ENCODE peak calls at places on chromosomes 7 and 10, in seven cellular contexts. Y is HFF-Myc; D is breast epithelium; O is ascending aorta; V is heart left ventricle; Z is CD8-positive, alpha-beta T cell; R is fibroblast of lung. Q is an unnamed sample.

GRCh38 chr7:101170617-101171441 is 5.5 kb upstream of the VGF start:
- DNase-seq in Y (no peak), D (no peak), O (no peak), V (no peak), Z (peak), R (no peak), Q (no peak)

GRCh38 chr7:133434246-133434865 is 181.5 kb downstream of the EXOC4 start:
- DNase-seq in Y (no peak), D (no peak), O (no peak), V (no peak), Z (no peak), R (peak), Q (peak)

GRCh38 chr10:97580421-97581367 is 3.5 kb upstream of the HOGA1 start:
- DNase-seq in Y (no peak), D (no peak), O (no peak), V (no peak), Z (no peak), R (no peak), Q (no peak)

GRCh38 chr10:66882271-66882670 is 43.6 kb upstream of the LRRTM3 start:
- DNase-seq in Y (no peak), D (no peak), O (no peak), V (no peak), Z (no peak), R (no peak), Q (no peak)

GRCh38 chr10:2897619-2898508 is 169.5 kb upstream of the PFKP start:
- DNase-seq in Y (no peak), D (no peak), O (no peak), V (no peak), Z (no peak), R (peak), Q (peak)

GRCh38 chr7:51901489-51901840 is 584.9 kb upstream of the COBL start:
- DNase-seq in Y (no peak), D (no peak), O (no peak), V (no peak), Z (no peak), R (no peak), Q (no peak)

GRCh38 chr10:117537436-117537903 is 5.1 kb upstream of the EMX2 start:
- DNase-seq in Y (no peak), D (no peak), O (no peak), V (no peak), Z (no peak), R (no peak), Q (no peak)

GRCh38 chr7:49718755-49719154 is 54.7 kb upstream of the VWC2 start:
- DNase-seq in Y (no peak), D (no peak), O (no peak), V (no peak), Z (no peak), R (no peak), Q (no peak)

GRCh38 chr7:99579956-99580777 is 17.9 kb upstream of the TMEM225B start:
- DNase-seq in Y (no peak), D (no peak), O (no peak), V (peak), Z (peak), R (peak), Q (peak)

GRCh38 chr7:99267530-99268360 is 4.9 kb upstream of the MYH16 start:
- DNase-seq in Y (peak), D (peak), O (peak), V (no peak), Z (no peak), R (peak), Q (peak)

GRCh38 chr7:50864694-50865093 is 82.0 kb upstream of the GRB10 start:
- DNase-seq in Y (no peak), D (no peak), O (no peak), V (no peak), Z (no peak), R (no peak), Q (no peak)

GRCh38 chr7:85630904-85631582 is 444.2 kb upstream of the SEMA3D start:
- DNase-seq in Y (no peak), D (no peak), O (no peak), V (no peak), Z (no peak), R (peak), Q (peak)

GRCh38 chr7:74284781-74285259 is 4.4 kb upstream of the CLIP2 start:
- DNase-seq in Y (no peak), D (no peak), O (no peak), V (no peak), Z (no peak), R (no peak), Q (no peak)

GRCh38 chr10:30510184-30510931 is 76.4 kb downstream of the MAP3K8 start:
- DNase-seq in Y (no peak), D (no peak), O (no peak), V (no peak), Z (no peak), R (peak), Q (peak)

GRCh38 chr10:109956454-109957091 is 33.3 kb upstream of the XPNPEP1 start:
- DNase-seq in Y (no peak), D (no peak), O (no peak), V (no peak), Z (no peak), R (peak), Q (peak)

GRCh38 chr10:121216721-121217181 is 365.6 kb downstream of the WDR11 start:
- DNase-seq in Y (no peak), D (no peak), O (no peak), V (no peak), Z (no peak), R (no peak), Q (no peak)

GRCh38 chr7:79971058-79971457 is 163.6 kb upstream of the GNAI1 start:
- DNase-seq in Y (no peak), D (no peak), O (no peak), V (no peak), Z (no peak), R (no peak), Q (no peak)

GRCh38 chr10:80275756-80276155 is 13.7 kb downstream of the MAT1A start:
- DNase-seq in Y (no peak), D (no peak), O (no peak), V (no peak), Z (no peak), R (no peak), Q (no peak)

GRCh38 chr7:155173905-155174304 is 103.8 kb downstream of the HTR5A start:
- DNase-seq in Y (no peak), D (no peak), O (no peak), V (no peak), Z (no peak), R (no peak), Q (no peak)

GRCh38 chr10:101768791-101769170 is 7.1 kb downstream of the FGF8 start:
- DNase-seq in Y (no peak), D (no peak), O (no peak), V (no peak), Z (no peak), R (no peak), Q (no peak)

GRCh38 chr10:77909755-77910375 is 16.7 kb downstream of the DLG5 start:
- DNase-seq in Y (no peak), D (no peak), O (no peak), V (no peak), Z (no peak), R (peak), Q (peak)

GRCh38 chr10:25575343-25575742 is 358.7 kb upstream of the MYO3A start:
- DNase-seq in Y (no peak), D (no peak), O (no peak), V (no peak), Z (no peak), R (no peak), Q (no peak)

GRCh38 chr10:88763441-88763840 is 3.6 kb downstream of the LIPN start:
- DNase-seq in Y (no peak), D (no peak), O (no peak), V (no peak), Z (no peak), R (no peak), Q (peak)

GRCh38 chr7:94314526-94314925 is 80.2 kb upstream of the COL1A2 start:
- DNase-seq in Y (no peak), D (no peak), O (no peak), V (no peak), Z (no peak), R (no peak), Q (no peak)

GRCh38 chr10:57972783-57973182 is 294.9 kb downstream of the IPMK start:
- DNase-seq in Y (peak), D (no peak), O (no peak), V (no peak), Z (no peak), R (no peak), Q (no peak)

GRCh38 chr10:63161592-63161991 is 28.5 kb downstream of the NRBF2 start:
- DNase-seq in Y (no peak), D (no peak), O (no peak), V (no peak), Z (no peak), R (no peak), Q (no peak)

GRCh38 chr7:77525231-77525630 is 11.9 kb upstream of the PTPN12 start:
- DNase-seq in Y (no peak), D (no peak), O (no peak), V (no peak), Z (no peak), R (peak), Q (no peak)

GRCh38 chr7:88111842-88112385 is 107.9 kb downstream of the SRI start:
- DNase-seq in Y (no peak), D (no peak), O (no peak), V (no peak), Z (no peak), R (no peak), Q (no peak)

GRCh38 chr10:990808-991207 is 2.6 kb downstream of the GTPBP4 start:
- DNase-seq in Y (no peak), D (no peak), O (no peak), V (no peak), Z (no peak), R (no peak), Q (no peak)
- H3K4me3 ChIP-seq in Y (peak), D (no peak), O (no peak), V (no peak), Z (no peak), R (no peak), Q (no peak)

GRCh38 chr10:23516530-23516929 is 77.7 kb downstream of the OTUD1 start:
- DNase-seq in Y (no peak), D (no peak), O (no peak), V (no peak), Z (no peak), R (peak), Q (peak)
- TF ChIP-seq CTCF in Y (peak), D (no peak), O (no peak), V (no peak), Z (peak), R (peak), Q (peak)

GRCh38 chr7:150631084-150631824 is 931 bp downstream of the GIMAP6 start:
- DNase-seq in Y (no peak), D (no peak), O (no peak), V (peak), Z (peak), R (no peak), Q (no peak)
- H3K4me3 ChIP-seq in Y (no peak), D (peak), O (peak), V (peak), Z (peak), R (no peak), Q (no peak)

DNA sequence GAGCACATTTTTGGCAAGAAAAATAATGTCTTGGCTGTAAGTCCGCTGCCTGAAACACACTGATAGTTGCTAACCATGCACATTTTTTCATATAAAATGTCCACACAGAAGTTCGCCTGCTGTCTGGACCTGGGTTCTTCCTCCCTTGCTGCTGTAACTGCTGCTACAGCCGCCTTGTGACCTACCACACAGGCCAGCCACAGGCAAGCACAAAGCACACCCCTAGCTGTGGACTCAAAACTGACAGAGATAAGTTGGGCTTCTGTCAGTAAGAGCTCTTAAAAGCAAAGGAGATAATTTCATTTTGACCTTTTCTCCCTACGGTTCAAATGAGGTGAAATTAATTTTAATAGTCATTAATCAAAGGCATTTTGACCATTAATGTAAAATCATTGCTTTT is 354.7 kb downstream of the OTUD1 start:
- DNase-seq in Y (no peak), D (no peak), O (no peak), V (no peak), Z (no peak), R (no peak), Q (no peak)
- TF ChIP-seq CTCF in Y (no peak), D (no peak), O (no peak), V (no peak), Z (no peak), R (no peak), Q (no peak)

DNA sequence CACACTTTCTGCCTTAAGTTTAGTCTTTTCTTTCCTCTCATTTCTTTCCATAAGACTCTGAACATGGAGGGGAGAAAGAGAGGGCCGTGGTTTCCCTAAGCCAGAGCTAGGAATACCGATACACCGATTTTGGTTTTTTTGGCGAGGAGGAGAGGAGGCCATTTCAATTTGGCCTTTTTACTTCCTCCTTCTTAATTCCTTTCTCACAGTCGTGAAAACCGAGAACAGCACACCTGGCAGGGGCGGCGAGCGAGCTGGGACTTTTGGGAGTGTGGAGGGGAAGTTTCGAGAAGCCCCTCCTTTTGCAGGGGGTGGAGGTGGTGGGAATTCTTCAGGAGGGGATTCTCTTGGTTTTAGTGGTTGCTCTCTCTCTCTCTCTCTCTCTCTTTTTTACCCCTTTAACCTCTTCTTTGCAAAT is 6.2 kb downstream of the GATA3 start:
- DNase-seq in Y (no peak), D (no peak), O (no peak), V (no peak), Z (no peak), R (no peak), Q (no peak)
- H3K4me3 ChIP-seq in Y (no peak), D (peak), O (peak), V (no peak), Z (peak), R (no peak), Q (no peak)

DNA sequence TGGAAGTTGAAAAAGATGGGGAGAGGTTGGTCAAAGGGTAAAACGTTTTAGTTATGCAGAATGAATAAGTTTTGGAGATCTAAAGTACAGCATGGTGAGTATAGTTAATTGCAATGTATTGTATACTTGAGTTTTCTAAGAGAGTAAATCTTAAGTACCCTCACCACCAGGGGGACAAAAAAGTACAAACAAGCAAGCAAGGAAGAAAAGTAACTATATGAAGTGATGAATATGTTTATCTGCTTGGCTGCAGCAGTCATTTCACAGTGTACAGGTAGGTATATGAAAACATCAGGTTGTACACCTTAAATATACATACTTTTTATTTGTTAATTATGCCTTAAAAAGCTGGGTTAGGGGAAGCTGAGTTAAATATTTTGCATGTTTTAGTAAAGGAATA is 157.3 kb downstream of the PCLO start:
- DNase-seq in Y (no peak), D (no peak), O (no peak), V (no peak), Z (no peak), R (peak), Q (peak)
- TF ChIP-seq CTCF in Y (peak), D (no peak), O (no peak), V (no peak), Z (no peak), R (no peak), Q (peak)

DNA sequence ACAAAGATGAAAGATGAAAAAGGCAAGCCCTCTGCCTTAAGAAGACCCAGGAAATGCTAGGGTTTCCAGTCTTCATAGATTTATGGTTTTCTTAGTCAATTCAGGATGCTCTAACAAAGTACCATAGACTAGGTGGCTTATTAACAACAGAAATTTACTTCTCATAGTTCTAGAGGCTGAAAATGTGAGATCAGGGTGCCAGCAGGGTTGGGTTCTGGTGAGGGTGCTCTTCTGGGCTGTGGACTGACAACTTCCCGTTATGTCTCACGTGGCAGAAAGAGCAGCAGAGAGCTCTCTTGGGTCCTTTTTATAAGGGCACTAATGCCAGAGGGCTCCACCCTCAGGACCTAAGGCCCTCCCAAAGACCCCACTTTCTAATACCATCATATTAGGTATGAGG is 23.7 kb downstream of the ELMO1 start:
- DNase-seq in Y (no peak), D (no peak), O (no peak), V (no peak), Z (no peak), R (no peak), Q (no peak)
- H3K4me3 ChIP-seq in Y (no peak), D (no peak), O (no peak), V (no peak), Z (no peak), R (no peak), Q (no peak)

DNA sequence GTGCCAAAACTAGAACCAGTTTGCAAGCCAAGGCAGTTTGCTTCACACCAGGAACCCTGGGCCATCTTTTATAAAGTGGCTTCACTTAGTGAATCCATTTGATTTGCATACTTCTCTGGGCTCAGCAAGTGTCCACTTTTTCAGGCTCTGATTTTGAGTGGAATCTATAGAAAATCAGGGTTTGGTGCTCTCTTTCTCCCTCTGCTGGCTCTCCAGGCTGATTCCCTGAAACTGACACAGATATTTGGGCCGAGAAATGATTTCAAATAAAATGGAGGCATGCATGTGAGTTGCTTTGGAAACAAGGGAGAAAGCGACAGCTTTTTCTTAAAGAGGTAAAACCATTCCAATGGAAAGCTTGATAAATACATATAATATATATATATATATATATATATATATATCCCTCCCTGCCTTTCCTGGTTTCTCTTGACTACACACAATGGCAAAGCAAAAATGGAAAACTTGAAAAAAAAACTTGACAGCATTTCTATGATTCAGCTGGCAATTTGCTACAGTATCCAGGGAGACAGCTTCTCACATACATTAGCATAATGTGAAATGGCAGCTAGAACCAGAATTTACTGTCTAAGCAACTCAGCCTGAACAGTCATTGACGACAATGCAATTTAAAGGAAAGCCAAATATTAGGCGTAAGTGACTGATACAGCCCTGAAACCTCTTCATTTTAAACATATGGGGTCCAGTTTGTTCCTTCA is 188.4 kb downstream of the TMEM178B start:
- DNase-seq in Y (no peak), D (no peak), O (no peak), V (no peak), Z (no peak), R (no peak), Q (peak)
- TF ChIP-seq CTCF in Y (no peak), D (no peak), O (no peak), V (no peak), Z (no peak), R (peak), Q (peak)

GRCh38 chr7:159144756-159145543 is at the start of gene VIPR2:
- DNase-seq in Y (no peak), D (peak), O (no peak), V (no peak), Z (no peak), R (no peak), Q (no peak)
- H3K4me3 ChIP-seq in Y (no peak), D (peak), O (peak), V (peak), Z (peak), R (no peak), Q (no peak)